ENCODE peak calls at places on chromosome 9, in four cellular contexts. T is posterior cingulate gyrus; G is SK-N-SH; M is CD8-positive, alpha-beta memory T cell. Q is an unnamed sample.

GRCh38 chr9:14692536-14692917 is 705 bp downstream of the ZDHHC21 start:
- DNase-seq in T (no peak), G (no peak), M (no peak), Q (no peak)

GRCh38 chr9:125701351-125701750 is 5.7 kb downstream of the MAPKAP1 start:
- DNase-seq in T (no peak), G (no peak), M (no peak), Q (no peak)

GRCh38 chr9:14066032-14066431 is 247.9 kb downstream of the NFIB start:
- DNase-seq in T (no peak), G (no peak), M (no peak), Q (no peak)

GRCh38 chr9:128389395-128390149 is 18.4 kb downstream of the URM1 start:
- DNase-seq in T (no peak), G (no peak), M (no peak), Q (no peak)

GRCh38 chr9:135592625-135593024 is 31.1 kb downstream of the PAEP start:
- DNase-seq in T (no peak), G (no peak), M (no peak), Q (no peak)

GRCh38 chr9:125908138-125908537 is 161.0 kb downstream of the PBX3 start:
- DNase-seq in T (no peak), G (no peak), M (no peak), Q (no peak)

GRCh38 chr9:134423757-134424156 is 97.5 kb downstream of the RXRA start:
- DNase-seq in T (no peak), G (no peak), M (no peak), Q (no peak)

GRCh38 chr9:72891043-72891442 is 61.8 kb downstream of the ALDH1A1 start:
- DNase-seq in T (no peak), G (no peak), M (no peak), Q (no peak)

Q was measured in CD4-positive, CD25-positive, alpha-beta regulatory T cell.